ENCODE peak calls at places on chromosome 1, in ten cellular contexts. P is Calu3, I is cardiac fibroblast, Q is AG09309, E is GM12864, Y is tibial nerve, V is lower lobe of right lung, C is heart right ventricle, L is GM12865, R is AG10803. G is an unnamed sample.

GRCh38 chr1:32289256-32289655 is 2.6 kb upstream of the HDAC1 start:
- DNase-seq in L (no peak), Y (no peak), R (no peak), C (no peak), E (no peak), I (no peak), P (no peak), Q (no peak), V (no peak), G (no peak)

GRCh38 chr1:205568135-205568468 is 63.6 kb downstream of the CDK18 start:
- DNase-seq in P (no peak), E (no peak), Y (no peak), Q (no peak), L (no peak), C (no peak), V (no peak), I (no peak), R (no peak), G (no peak)

GRCh38 chr1:171245458-171246064 is 2.7 kb upstream of the FMO1 start:
- DNase-seq in P (peak), Y (no peak), C (no peak), R (peak), Q (no peak), V (no peak), L (peak), I (peak), E (no peak), G (peak)

GRCh38 chr1:230167419-230167852 is 100.4 kb downstream of the GALNT2 start:
- DNase-seq in I (peak), Y (no peak), P (peak), L (peak), Q (no peak), C (no peak), E (peak), V (no peak), R (peak), G (peak)

GRCh38 chr1:65758128-65758527 is 34.6 kb upstream of the PDE4B start:
- DNase-seq in V (no peak), R (no peak), Y (no peak), C (no peak), I (no peak), P (no peak), E (no peak), L (no peak), Q (no peak), G (no peak)

GRCh38 chr1:34268311-34269042 is 91.8 kb downstream of the C1orf94 start:
- DNase-seq in R (peak), Y (no peak), C (no peak), Q (peak), E (no peak), I (no peak), L (no peak), P (no peak), V (no peak), G (no peak)

GRCh38 chr1:234963904-234964702 is 164.5 kb downstream of the TOMM20 start:
- DNase-seq in L (no peak), Y (no peak), C (peak), E (no peak), R (no peak), P (no peak), V (no peak), Q (no peak), I (no peak), G (no peak)

GRCh38 chr1:65177457-65177856 is 29.5 kb downstream of the AK4 start:
- DNase-seq in E (no peak), Q (no peak), C (no peak), I (peak), L (no peak), V (no peak), R (peak), Y (no peak), P (peak), G (no peak)

GRCh38 chr1:12049625-12050024 is 13.5 kb upstream of the TNFRSF8 start:
- DNase-seq in I (no peak), C (no peak), L (peak), E (no peak), R (no peak), P (no peak), V (no peak), Q (no peak), Y (no peak), G (no peak)

GRCh38 chr1:225485991-225486530 is 58.2 kb upstream of the LBR start:
- DNase-seq in Q (no peak), I (no peak), R (no peak), L (no peak), Y (no peak), P (no peak), V (no peak), E (no peak), C (no peak), G (no peak)
- TF ChIP-seq CTCF in Q (no peak), I (no peak), R (no peak), L (no peak), Y (no peak), P (no peak), V (no peak), E (no peak), C (no peak), G (no peak)

GRCh38 chr1:215523128-215523861 is 43.8 kb upstream of the KCTD3 start:
- DNase-seq in R (peak), Y (no peak), I (peak), L (no peak), E (no peak), P (no peak), Q (no peak), V (no peak), C (no peak), G (no peak)
- TF ChIP-seq CTCF in R (peak), Y (no peak), I (no peak), L (no peak), E (no peak), P (no peak), Q (no peak), V (peak), C (peak), G (no peak)

GRCh38 chr1:154329551-154330131 is 4.3 kb downstream of the ATP8B2 start:
- DNase-seq in C (no peak), I (no peak), L (no peak), Y (no peak), Q (no peak), E (no peak), R (no peak), V (no peak), P (no peak), G (no peak)

GRCh38 chr1:154327466-154328317 is 2.4 kb downstream of the ATP8B2 start:
- DNase-seq in E (peak), L (peak), I (no peak), C (no peak), V (no peak), R (no peak), Y (no peak), Q (no peak), P (no peak), G (no peak)

GRCh38 chr1:154328318-154329151 is 3.2 kb downstream of the ATP8B2 start:
- DNase-seq in V (peak), C (peak), L (peak), Y (peak), R (peak), P (peak), E (no peak), I (peak), Q (no peak), G (peak)

GRCh38 chr1:154330669-154331068 is 5.3 kb downstream of the ATP8B2 start:
- DNase-seq in R (no peak), L (no peak), I (no peak), Y (no peak), C (no peak), E (no peak), Q (no peak), V (no peak), P (no peak), G (no peak)

DNA sequence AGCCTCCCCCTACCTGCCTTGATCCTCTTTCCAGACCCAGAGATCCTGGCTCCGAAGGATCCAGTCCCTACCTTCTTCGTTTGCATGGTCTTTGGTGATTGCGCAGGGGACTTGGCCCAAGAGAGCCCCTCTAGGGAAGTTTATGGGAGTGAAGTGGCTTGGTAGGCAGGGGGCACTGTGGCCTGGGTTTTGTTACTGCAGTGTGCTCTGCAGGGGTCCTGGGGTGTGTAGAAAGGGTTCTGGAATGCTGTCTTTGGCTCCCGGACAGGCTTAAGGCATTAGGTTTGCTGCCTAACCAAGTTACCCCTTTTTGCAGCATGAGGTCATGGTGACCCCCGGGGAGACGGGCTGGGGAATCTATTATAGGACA is 3.8 kb downstream of the ATP8B2 start:
- DNase-seq in E (no peak), R (peak), I (no peak), C (no peak), P (no peak), V (no peak), Q (no peak), L (no peak), Y (no peak), G (no peak)
- TF ChIP-seq CTCF in E (no peak), R (peak), I (peak), C (peak), P (no peak), V (no peak), Q (peak), L (no peak), Y (peak), G (no peak)

GRCh38 chr1:10430216-10431064 is at the start of gene CENPS:
- DNase-seq in P (peak), C (peak), R (peak), Q (peak), L (peak), V (peak), E (peak), I (peak), Y (peak), G (peak)
- TF ChIP-seq CTCF in P (peak), C (peak), R (peak), Q (peak), L (peak), V (peak), E (peak), I (peak), Y (peak), G (peak)

GRCh38 chr1:42146916-42147320 is 6.3 kb upstream of the GUCA2B start:
- DNase-seq in E (peak), L (peak), Y (peak), V (peak), I (peak), P (peak), R (peak), C (peak), Q (no peak), G (peak)
- TF ChIP-seq CTCF in E (peak), L (peak), Y (peak), V (peak), I (peak), P (peak), R (peak), C (peak), Q (peak), G (peak)

GRCh38 chr1:29121516-29121937 is 2.2 kb downstream of the TMEM200B start:
- DNase-seq in L (no peak), I (no peak), Q (no peak), R (no peak), V (no peak), C (no peak), P (no peak), Y (no peak), E (no peak), G (no peak)

GRCh38 chr1:29121951-29122661 is 1.6 kb downstream of the TMEM200B start:
- DNase-seq in E (no peak), I (no peak), Y (no peak), V (peak), P (no peak), C (peak), R (peak), L (no peak), Q (no peak), G (no peak)

GRCh38 chr1:29119365-29119929 is 4.3 kb downstream of the TMEM200B start:
- DNase-seq in R (no peak), E (no peak), I (no peak), P (no peak), Q (no peak), Y (no peak), V (no peak), C (no peak), L (no peak), G (no peak)

GRCh38 chr1:29120955-29121485 is 2.7 kb downstream of the TMEM200B start:
- DNase-seq in Q (no peak), E (no peak), I (peak), C (peak), V (peak), R (peak), Y (no peak), L (peak), P (no peak), G (peak)

GRCh38 chr1:29120367-29120766 is 3.3 kb downstream of the TMEM200B start:
- DNase-seq in E (no peak), L (no peak), P (no peak), Y (no peak), Q (no peak), C (no peak), R (no peak), V (no peak), I (no peak), G (no peak)
- TF ChIP-seq CTCF in E (no peak), L (no peak), P (no peak), Y (no peak), Q (no peak), C (no peak), R (no peak), V (no peak), I (no peak), G (no peak)

GRCh38 chr1:192378276-192378675 is 61.5 kb downstream of the RGS21 start:
- DNase-seq in C (no peak), E (no peak), R (no peak), P (no peak), V (no peak), I (peak), Q (no peak), L (no peak), Y (no peak), G (no peak)

GRCh38 chr1:192379536-192379935 is 62.7 kb downstream of the RGS21 start:
- DNase-seq in Y (no peak), L (no peak), I (no peak), R (no peak), V (no peak), E (no peak), P (no peak), C (no peak), Q (no peak), G (no peak)

GRCh38 chr1:192378878-192379277 is 62.1 kb downstream of the RGS21 start:
- DNase-seq in Y (no peak), I (no peak), C (no peak), R (no peak), Q (no peak), E (no peak), L (no peak), V (no peak), P (no peak), G (no peak)

GRCh38 chr1:192386051-192386650 is 69.4 kb downstream of the RGS21 start:
- DNase-seq in Q (no peak), E (no peak), P (no peak), Y (no peak), C (no peak), I (no peak), V (no peak), L (no peak), R (no peak), G (no peak)

DNA sequence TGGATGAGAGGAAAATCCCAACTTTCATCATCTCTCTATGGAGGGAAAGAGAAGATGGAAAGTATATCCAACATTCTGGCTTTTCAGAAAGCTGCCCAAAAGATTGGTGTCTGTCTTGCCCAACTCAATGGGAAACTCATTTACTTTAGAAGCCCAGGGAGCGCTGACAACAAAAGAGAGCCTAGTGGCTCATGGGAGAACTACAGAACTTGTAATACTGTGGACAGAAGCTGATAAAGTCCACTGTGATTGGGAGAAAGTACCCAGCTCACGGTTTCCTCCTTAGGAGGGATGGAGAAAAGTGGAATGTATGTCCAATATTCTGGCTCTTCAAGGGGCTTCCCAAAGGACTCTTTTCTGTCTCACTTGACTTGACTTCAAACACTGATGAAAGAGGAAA is 66.0 kb downstream of the RGS21 start:
- DNase-seq in I (no peak), Q (no peak), E (no peak), P (no peak), V (no peak), Y (no peak), L (no peak), R (no peak), C (no peak), G (no peak)
- TF ChIP-seq CTCF in I (no peak), Q (no peak), E (peak), P (no peak), V (no peak), Y (no peak), L (no peak), R (no peak), C (no peak), G (no peak)

GRCh38 chr1:204259782-204260181 is 46.0 kb upstream of the GOLT1A start:
- DNase-seq in C (no peak), V (no peak), I (no peak), L (no peak), Q (no peak), Y (no peak), P (no peak), E (no peak), R (no peak), G (no peak)

GRCh38 chr1:204259196-204259595 is 45.4 kb upstream of the GOLT1A start:
- DNase-seq in C (no peak), E (no peak), R (no peak), Q (no peak), P (no peak), L (no peak), V (no peak), Y (no peak), I (no peak), G (no peak)

GRCh38 chr1:204256531-204256930 is 42.7 kb upstream of the GOLT1A start:
- DNase-seq in I (no peak), V (no peak), Y (no peak), E (no peak), C (no peak), P (no peak), R (no peak), L (no peak), Q (no peak), G (no peak)

GRCh38 chr1:204257446-204257845 is 43.7 kb upstream of the GOLT1A start:
- DNase-seq in L (no peak), C (no peak), R (no peak), E (no peak), Y (no peak), P (no peak), I (no peak), Q (no peak), V (no peak), G (no peak)

GRCh38 chr1:204258213-204259115 is 44.7 kb upstream of the GOLT1A start:
- DNase-seq in Y (no peak), P (peak), C (peak), Q (no peak), L (peak), I (peak), E (no peak), V (peak), R (peak), G (peak)
- TF ChIP-seq CTCF in Y (peak), P (peak), C (peak), Q (peak), L (peak), I (peak), E (peak), V (peak), R (peak), G (peak)

G was measured in GM10248.